ENCODE peak calls at places on chromosomes 16 and 17, in six cellular contexts. B, P, C, Q, R and L are unnamed samples.

GRCh38 chr17:27049104-27049784 is 244.7 kb upstream of the WSB1 start:
- DNase-seq in C (no peak), P (no peak), Q (no peak), B (no peak), R (no peak), L (no peak)

GRCh38 chr16:1310832-1311200 is 1.4 kb downstream of the UBE2I start:
- DNase-seq in P (no peak), Q (no peak), B (peak), C (peak), R (no peak), L (no peak)

GRCh38 chr16:11561856-11562255 is 24.9 kb downstream of the LITAF start:
- DNase-seq in P (no peak), C (no peak), R (no peak), Q (no peak), B (no peak), L (no peak)

GRCh38 chr17:61722398-61722797 is 131.4 kb upstream of the NACA2 start:
- DNase-seq in Q (no peak), C (no peak), B (no peak), R (no peak), P (no peak), L (no peak)

GRCh38 chr17:71327376-71328059 is 793.3 kb upstream of the SOX9 start:
- DNase-seq in P (no peak), B (no peak), Q (no peak), C (peak), R (no peak), L (no peak)

GRCh38 chr17:57365420-57365819 is 109.1 kb downstream of the MSI2 start:
- DNase-seq in P (no peak), C (peak), Q (no peak), R (peak), B (no peak), L (no peak)

GRCh38 chr17:7307686-7308624 is 527 bp downstream of the EIF5A start:
- DNase-seq in C (peak), P (no peak), Q (no peak), B (peak), R (peak), L (peak)

GRCh38 chr16:88453621-88454314 is 688 bp downstream of the ZFPM1 start:
- DNase-seq in C (no peak), Q (no peak), R (no peak), P (no peak), B (peak), L (peak)

GRCh38 chr16:67017451-67017750 is 11.5 kb upstream of the CBFB start:
- DNase-seq in C (no peak), Q (no peak), B (peak), P (no peak), R (peak), L (peak)

GRCh38 chr17:78329263-78330059 is 30.4 kb downstream of the SOCS3 start:
- DNase-seq in B (no peak), R (no peak), C (peak), P (peak), Q (no peak), L (peak)

GRCh38 chr17:21001111-21001812 is 41.5 kb downstream of the USP22 start:
- DNase-seq in B (no peak), Q (no peak), P (no peak), C (no peak), R (no peak), L (no peak)